ENCODE peak calls at places on chromosomes 5 and 9, in seven cellular contexts. One of them, this sample, is unnamed.

GRCh38 chr5:103929310-103930003 is 366.9 kb upstream of the NUDT12 start:
- DNase-seq in fibroblast of mammary gland: peak
- DNase-seq in choroid plexus epithelial cell: peak
- DNase-seq in posterior cingulate gyrus: no peak
- DNase-seq in A172: peak
- DNase-seq in HL-60: no peak
- DNase-seq in GM06990: no peak
- DNase-seq in this sample: peak

GRCh38 chr5:32217886-32218396 is 43.8 kb upstream of the GOLPH3 start:
- DNase-seq in choroid plexus epithelial cell: peak
- DNase-seq in HL-60: peak
- DNase-seq in A172: no peak
- DNase-seq in GM06990: no peak
- DNase-seq in posterior cingulate gyrus: no peak
- DNase-seq in fibroblast of mammary gland: no peak
- DNase-seq in this sample: peak

GRCh38 chr5:160937570-160937969 is 85.6 kb upstream of the ATP10B start:
- DNase-seq in GM06990: no peak
- DNase-seq in A172: no peak
- DNase-seq in fibroblast of mammary gland: no peak
- DNase-seq in posterior cingulate gyrus: no peak
- DNase-seq in HL-60: no peak
- DNase-seq in choroid plexus epithelial cell: no peak
- DNase-seq in this sample: no peak

GRCh38 chr5:89584339-89584956 is 701.5 kb upstream of the MEF2C start:
- DNase-seq in A172: peak
- DNase-seq in fibroblast of mammary gland: peak
- DNase-seq in GM06990: no peak
- DNase-seq in HL-60: no peak
- DNase-seq in choroid plexus epithelial cell: peak
- DNase-seq in posterior cingulate gyrus: no peak
- DNase-seq in this sample: peak

GRCh38 chr9:5817776-5818336 is 15.1 kb downstream of the ERMP1 start:
- DNase-seq in A172: peak
- DNase-seq in choroid plexus epithelial cell: peak
- DNase-seq in fibroblast of mammary gland: peak
- DNase-seq in GM06990: no peak
- DNase-seq in posterior cingulate gyrus: no peak
- DNase-seq in HL-60: no peak
- DNase-seq in this sample: peak

GRCh38 chr9:125561497-125562148 is 145.4 kb downstream of the MAPKAP1 start:
- DNase-seq in fibroblast of mammary gland: no peak
- DNase-seq in HL-60: no peak
- DNase-seq in posterior cingulate gyrus: no peak
- DNase-seq in GM06990: peak
- DNase-seq in A172: no peak
- DNase-seq in choroid plexus epithelial cell: no peak
- DNase-seq in this sample: no peak

GRCh38 chr5:127960126-127960744 is 123.3 kb upstream of the SLC12A2 start:
- DNase-seq in HL-60: peak
- DNase-seq in posterior cingulate gyrus: no peak
- DNase-seq in fibroblast of mammary gland: peak
- DNase-seq in choroid plexus epithelial cell: peak
- DNase-seq in A172: no peak
- DNase-seq in GM06990: no peak
- DNase-seq in this sample: no peak

GRCh38 chr9:93467462-93467861 is 14.1 kb upstream of the FAM120AOS start:
- DNase-seq in A172: no peak
- DNase-seq in fibroblast of mammary gland: no peak
- DNase-seq in GM06990: no peak
- DNase-seq in choroid plexus epithelial cell: no peak
- DNase-seq in posterior cingulate gyrus: no peak
- DNase-seq in HL-60: no peak
- DNase-seq in this sample: no peak

GRCh38 chr9:98364042-98364441 is 108.6 kb upstream of the TBC1D2 start:
- DNase-seq in HL-60: no peak
- DNase-seq in posterior cingulate gyrus: no peak
- DNase-seq in A172: no peak
- DNase-seq in choroid plexus epithelial cell: no peak
- DNase-seq in GM06990: no peak
- DNase-seq in fibroblast of mammary gland: no peak
- DNase-seq in this sample: no peak

GRCh38 chr5:62568800-62569432 is 9.7 kb upstream of the LRRC70 start:
- DNase-seq in HL-60: no peak
- DNase-seq in fibroblast of mammary gland: no peak
- DNase-seq in posterior cingulate gyrus: no peak
- DNase-seq in choroid plexus epithelial cell: no peak
- DNase-seq in GM06990: no peak
- DNase-seq in A172: no peak
- DNase-seq in this sample: no peak

GRCh38 chr9:37437616-37438015 is 15.1 kb downstream of the GRHPR start:
- DNase-seq in HL-60: no peak
- DNase-seq in choroid plexus epithelial cell: no peak
- DNase-seq in fibroblast of mammary gland: no peak
- DNase-seq in GM06990: no peak
- DNase-seq in A172: no peak
- DNase-seq in posterior cingulate gyrus: no peak
- DNase-seq in this sample: no peak

GRCh38 chr5:107951322-107951721 is 280.6 kb upstream of the EFNA5 start:
- DNase-seq in GM06990: no peak
- DNase-seq in posterior cingulate gyrus: no peak
- DNase-seq in HL-60: no peak
- DNase-seq in fibroblast of mammary gland: no peak
- DNase-seq in choroid plexus epithelial cell: no peak
- DNase-seq in A172: no peak
- DNase-seq in this sample: no peak

GRCh38 chr9:19156026-19156474 is 28.8 kb upstream of the PLIN2 start:
- DNase-seq in posterior cingulate gyrus: no peak
- DNase-seq in choroid plexus epithelial cell: no peak
- DNase-seq in fibroblast of mammary gland: no peak
- DNase-seq in HL-60: no peak
- DNase-seq in GM06990: no peak
- DNase-seq in A172: no peak
- DNase-seq in this sample: no peak

GRCh38 chr5:72811849-72812248 is 4.6 kb upstream of the TNPO1 start:
- DNase-seq in HL-60: no peak
- DNase-seq in fibroblast of mammary gland: no peak
- DNase-seq in GM06990: no peak
- DNase-seq in posterior cingulate gyrus: no peak
- DNase-seq in choroid plexus epithelial cell: no peak
- DNase-seq in A172: no peak
- DNase-seq in this sample: no peak

GRCh38 chr5:95644351-95645042 is 2.1 kb upstream of the RFESD start:
- DNase-seq in GM06990: peak
- DNase-seq in A172: peak
- DNase-seq in posterior cingulate gyrus: peak
- DNase-seq in fibroblast of mammary gland: peak
- DNase-seq in choroid plexus epithelial cell: peak
- DNase-seq in HL-60: peak
- DNase-seq in this sample: peak

GRCh38 chr5:32736842-32737241 is 25.7 kb downstream of the NPR3 start:
- DNase-seq in HL-60: no peak
- DNase-seq in A172: no peak
- DNase-seq in choroid plexus epithelial cell: no peak
- DNase-seq in posterior cingulate gyrus: no peak
- DNase-seq in GM06990: no peak
- DNase-seq in fibroblast of mammary gland: no peak
- DNase-seq in this sample: no peak

GRCh38 chr9:124257865-124258764 is at the start of gene NEK6:
- DNase-seq in choroid plexus epithelial cell: peak
- DNase-seq in GM06990: peak
- DNase-seq in HL-60: no peak
- DNase-seq in A172: no peak
- DNase-seq in fibroblast of mammary gland: peak
- DNase-seq in posterior cingulate gyrus: peak
- DNase-seq in this sample: peak

GRCh38 chr9:120892748-120893584 is 16.0 kb upstream of the PHF19 start:
- DNase-seq in HL-60: peak
- DNase-seq in posterior cingulate gyrus: no peak
- DNase-seq in fibroblast of mammary gland: peak
- DNase-seq in GM06990: peak
- DNase-seq in A172: peak
- DNase-seq in choroid plexus epithelial cell: peak
- DNase-seq in this sample: peak

GRCh38 chr9:129027224-129027684 is 877 bp downstream of the SH3GLB2 start:
- DNase-seq in A172: no peak
- DNase-seq in posterior cingulate gyrus: no peak
- DNase-seq in choroid plexus epithelial cell: no peak
- DNase-seq in fibroblast of mammary gland: no peak
- DNase-seq in GM06990: no peak
- DNase-seq in HL-60: no peak
- DNase-seq in this sample: no peak

GRCh38 chr5:86613459-86613858 is 4.3 kb upstream of the COX7C start:
- DNase-seq in posterior cingulate gyrus: no peak
- DNase-seq in A172: no peak
- DNase-seq in GM06990: no peak
- DNase-seq in choroid plexus epithelial cell: peak
- DNase-seq in HL-60: no peak
- DNase-seq in fibroblast of mammary gland: peak
- DNase-seq in this sample: peak

GRCh38 chr5:2010940-2011339 is 128.2 kb upstream of the IRX4 start:
- DNase-seq in GM06990: no peak
- DNase-seq in HL-60: no peak
- DNase-seq in choroid plexus epithelial cell: no peak
- DNase-seq in posterior cingulate gyrus: no peak
- DNase-seq in fibroblast of mammary gland: no peak
- DNase-seq in A172: no peak
- DNase-seq in this sample: no peak

GRCh38 chr9:128206484-128206883 is 3.3 kb downstream of the DNM1 start:
- DNase-seq in A172: no peak
- DNase-seq in choroid plexus epithelial cell: no peak
- DNase-seq in posterior cingulate gyrus: no peak
- DNase-seq in GM06990: no peak
- DNase-seq in HL-60: no peak
- DNase-seq in fibroblast of mammary gland: no peak
- DNase-seq in this sample: no peak

GRCh38 chr5:175859422-175859821 is 12.0 kb upstream of the CPLX2 start:
- DNase-seq in HL-60: no peak
- DNase-seq in A172: no peak
- DNase-seq in posterior cingulate gyrus: peak
- DNase-seq in GM06990: no peak
- DNase-seq in choroid plexus epithelial cell: no peak
- DNase-seq in fibroblast of mammary gland: no peak
- DNase-seq in this sample: no peak

GRCh38 chr5:14413331-14413750 is 168.3 kb upstream of the OTULINL start:
- DNase-seq in GM06990: no peak
- DNase-seq in choroid plexus epithelial cell: peak
- DNase-seq in HL-60: no peak
- DNase-seq in posterior cingulate gyrus: no peak
- DNase-seq in fibroblast of mammary gland: peak
- DNase-seq in A172: peak
- DNase-seq in this sample: peak

GRCh38 chr9:93302586-93303257 is 118.8 kb downstream of the WNK2 start:
- DNase-seq in GM06990: no peak
- DNase-seq in A172: peak
- DNase-seq in posterior cingulate gyrus: no peak
- DNase-seq in fibroblast of mammary gland: peak
- DNase-seq in HL-60: peak
- DNase-seq in choroid plexus epithelial cell: peak
- DNase-seq in this sample: peak

GRCh38 chr5:177502886-177503285 is 5.5 kb upstream of the PDLIM7 start:
- DNase-seq in posterior cingulate gyrus: no peak
- DNase-seq in fibroblast of mammary gland: no peak
- DNase-seq in choroid plexus epithelial cell: no peak
- DNase-seq in GM06990: no peak
- DNase-seq in A172: no peak
- DNase-seq in HL-60: no peak
- DNase-seq in this sample: no peak

GRCh38 chr5:180026320-180026719 is 45.2 kb downstream of the RNF130 start:
- DNase-seq in GM06990: no peak
- DNase-seq in HL-60: no peak
- DNase-seq in choroid plexus epithelial cell: peak
- DNase-seq in fibroblast of mammary gland: peak
- DNase-seq in posterior cingulate gyrus: no peak
- DNase-seq in A172: peak
- DNase-seq in this sample: peak

GRCh38 chr5:178624626-178625546 is 2.0 kb downstream of the CLK4 start:
- DNase-seq in A172: peak
- DNase-seq in fibroblast of mammary gland: peak
- DNase-seq in choroid plexus epithelial cell: peak
- DNase-seq in HL-60: no peak
- DNase-seq in GM06990: no peak
- DNase-seq in posterior cingulate gyrus: no peak
- DNase-seq in this sample: peak

GRCh38 chr5:136082390-136083193 is 50.1 kb upstream of the SMAD5 start:
- DNase-seq in A172: peak
- DNase-seq in fibroblast of mammary gland: peak
- DNase-seq in choroid plexus epithelial cell: peak
- DNase-seq in posterior cingulate gyrus: no peak
- DNase-seq in HL-60: peak
- DNase-seq in GM06990: peak
- DNase-seq in this sample: peak

GRCh38 chr5:102596951-102597350 is 98.2 kb upstream of the SLCO6A1 start:
- DNase-seq in fibroblast of mammary gland: no peak
- DNase-seq in GM06990: no peak
- DNase-seq in posterior cingulate gyrus: no peak
- DNase-seq in A172: peak
- DNase-seq in choroid plexus epithelial cell: no peak
- DNase-seq in HL-60: no peak
- DNase-seq in this sample: no peak

GRCh38 chr9:120477534-120478001 is 102.4 kb downstream of the CDK5RAP2 start:
- DNase-seq in fibroblast of mammary gland: peak
- DNase-seq in choroid plexus epithelial cell: peak
- DNase-seq in HL-60: peak
- DNase-seq in A172: peak
- DNase-seq in posterior cingulate gyrus: peak
- DNase-seq in GM06990: no peak
- DNase-seq in this sample: peak

GRCh38 chr5:133818031-133818431 is 150.4 kb downstream of the C5orf15 start:
- DNase-seq in GM06990: no peak
- DNase-seq in A172: peak
- DNase-seq in HL-60: no peak
- DNase-seq in fibroblast of mammary gland: peak
- DNase-seq in choroid plexus epithelial cell: no peak
- DNase-seq in posterior cingulate gyrus: no peak
- DNase-seq in this sample: peak

GRCh38 chr5:11851965-11852745 is 52.1 kb downstream of the CTNND2 start:
- DNase-seq in choroid plexus epithelial cell: no peak
- DNase-seq in fibroblast of mammary gland: no peak
- DNase-seq in GM06990: no peak
- DNase-seq in posterior cingulate gyrus: no peak
- DNase-seq in A172: peak
- DNase-seq in HL-60: no peak
- DNase-seq in this sample: no peak

GRCh38 chr9:126116351-126117157 is 210.1 kb upstream of the MVB12B start:
- DNase-seq in A172: no peak
- DNase-seq in GM06990: no peak
- DNase-seq in HL-60: no peak
- DNase-seq in fibroblast of mammary gland: no peak
- DNase-seq in posterior cingulate gyrus: peak
- DNase-seq in choroid plexus epithelial cell: no peak
- DNase-seq in this sample: no peak

GRCh38 chr9:131503626-131504465 is 1.1 kb downstream of the POMT1 start:
- DNase-seq in HL-60: peak
- DNase-seq in fibroblast of mammary gland: peak
- DNase-seq in GM06990: peak
- DNase-seq in A172: peak
- DNase-seq in posterior cingulate gyrus: no peak
- DNase-seq in choroid plexus epithelial cell: peak
- DNase-seq in this sample: peak

GRCh38 chr5:105924366-105924765 is 1746.4 kb downstream of the EFNA5 start:
- DNase-seq in fibroblast of mammary gland: peak
- DNase-seq in choroid plexus epithelial cell: peak
- DNase-seq in posterior cingulate gyrus: no peak
- DNase-seq in HL-60: no peak
- DNase-seq in A172: no peak
- DNase-seq in GM06990: no peak
- DNase-seq in this sample: peak

GRCh38 chr9:127809562-127810377 is 7.1 kb downstream of the FPGS start:
- DNase-seq in GM06990: no peak
- DNase-seq in fibroblast of mammary gland: no peak
- DNase-seq in choroid plexus epithelial cell: peak
- DNase-seq in posterior cingulate gyrus: no peak
- DNase-seq in HL-60: no peak
- DNase-seq in A172: no peak
- DNase-seq in this sample: peak